ENCODE peak calls at places on chromosomes 4 and X, in nine cellular contexts. One of them, this sample, is unnamed.

GRCh38 chr4:91502365-91502764 is 801.4 kb upstream of the GRID2 start:
- DNase-seq in foreskin fibroblast: no peak
- DNase-seq in mesothelial cell of epicardium: no peak
- DNase-seq in neuronal stem cell: no peak
- DNase-seq in NCI-H1092: no peak
- DNase-seq in WTC11: no peak
- DNase-seq in iris pigment epithelial cell: no peak
- DNase-seq in mucosa of gallbladder: no peak
- DNase-seq in K562: no peak
- DNase-seq in this sample: no peak

GRCh38 chr4:100984901-100985300 is 362.4 kb downstream of the PPP3CA start:
- DNase-seq in foreskin fibroblast: peak
- DNase-seq in mesothelial cell of epicardium: no peak
- DNase-seq in neuronal stem cell: no peak
- DNase-seq in NCI-H1092: no peak
- DNase-seq in WTC11: no peak
- DNase-seq in iris pigment epithelial cell: peak
- DNase-seq in mucosa of gallbladder: no peak
- DNase-seq in K562: no peak
- DNase-seq in this sample: no peak

GRCh38 chr4:137420901-137421384 is 111.4 kb downstream of the PCDH18 start:
- DNase-seq in foreskin fibroblast: no peak
- DNase-seq in mesothelial cell of epicardium: no peak
- DNase-seq in neuronal stem cell: no peak
- DNase-seq in NCI-H1092: no peak
- DNase-seq in WTC11: peak
- DNase-seq in iris pigment epithelial cell: no peak
- DNase-seq in mucosa of gallbladder: no peak
- DNase-seq in K562: no peak
- DNase-seq in this sample: no peak

GRCh38 chrX:3713937-3714434 is 537 bp upstream of the PRKX start:
- DNase-seq in foreskin fibroblast: peak
- DNase-seq in mesothelial cell of epicardium: no peak
- DNase-seq in neuronal stem cell: no peak
- DNase-seq in NCI-H1092: no peak
- DNase-seq in WTC11: peak
- DNase-seq in iris pigment epithelial cell: no peak
- DNase-seq in mucosa of gallbladder: no peak
- DNase-seq in K562: no peak
- DNase-seq in this sample: no peak

GRCh38 chr4:169048867-169049266 is 38.8 kb upstream of the CBR4 start:
- DNase-seq in foreskin fibroblast: no peak
- DNase-seq in mesothelial cell of epicardium: no peak
- DNase-seq in neuronal stem cell: no peak
- DNase-seq in NCI-H1092: no peak
- DNase-seq in WTC11: no peak
- DNase-seq in iris pigment epithelial cell: no peak
- DNase-seq in mucosa of gallbladder: no peak
- DNase-seq in K562: no peak
- DNase-seq in this sample: no peak

GRCh38 chr4:135243960-135244561 is 1042.5 kb upstream of the PABPC4L start:
- DNase-seq in foreskin fibroblast: peak
- DNase-seq in mesothelial cell of epicardium: no peak
- DNase-seq in neuronal stem cell: no peak
- DNase-seq in NCI-H1092: no peak
- DNase-seq in WTC11: no peak
- DNase-seq in iris pigment epithelial cell: peak
- DNase-seq in mucosa of gallbladder: no peak
- DNase-seq in K562: no peak
- DNase-seq in this sample: no peak

GRCh38 chrX:78934866-78935265 is 10.3 kb upstream of the P2RY10 start:
- DNase-seq in foreskin fibroblast: no peak
- DNase-seq in mesothelial cell of epicardium: no peak
- DNase-seq in neuronal stem cell: no peak
- DNase-seq in NCI-H1092: no peak
- DNase-seq in WTC11: no peak
- DNase-seq in iris pigment epithelial cell: no peak
- DNase-seq in mucosa of gallbladder: no peak
- DNase-seq in K562: no peak
- DNase-seq in this sample: no peak

GRCh38 chr4:74623041-74623440 is 171.3 kb downstream of the BTC start:
- DNase-seq in foreskin fibroblast: peak
- DNase-seq in mesothelial cell of epicardium: no peak
- DNase-seq in neuronal stem cell: peak
- DNase-seq in NCI-H1092: no peak
- DNase-seq in WTC11: no peak
- DNase-seq in iris pigment epithelial cell: peak
- DNase-seq in mucosa of gallbladder: peak
- DNase-seq in K562: peak
- DNase-seq in this sample: peak

GRCh38 chr4:29005838-29006237 is 1714.3 kb upstream of the PCDH7 start:
- DNase-seq in foreskin fibroblast: no peak
- DNase-seq in mesothelial cell of epicardium: no peak
- DNase-seq in neuronal stem cell: no peak
- DNase-seq in NCI-H1092: no peak
- DNase-seq in WTC11: no peak
- DNase-seq in iris pigment epithelial cell: no peak
- DNase-seq in mucosa of gallbladder: no peak
- DNase-seq in K562: no peak
- DNase-seq in this sample: no peak

GRCh38 chrX:145817666-145818521 is at the start of gene SLITRK2:
- DNase-seq in foreskin fibroblast: no peak
- DNase-seq in mesothelial cell of epicardium: no peak
- DNase-seq in neuronal stem cell: no peak
- DNase-seq in NCI-H1092: no peak
- DNase-seq in WTC11: no peak
- DNase-seq in iris pigment epithelial cell: no peak
- DNase-seq in mucosa of gallbladder: no peak
- DNase-seq in K562: no peak
- DNase-seq in this sample: no peak

GRCh38 chrX:3516051-3516541 is 169.6 kb upstream of the MXRA5 start:
- DNase-seq in foreskin fibroblast: peak
- DNase-seq in mesothelial cell of epicardium: no peak
- DNase-seq in neuronal stem cell: no peak
- DNase-seq in NCI-H1092: no peak
- DNase-seq in WTC11: no peak
- DNase-seq in iris pigment epithelial cell: peak
- DNase-seq in mucosa of gallbladder: no peak
- DNase-seq in K562: no peak
- DNase-seq in this sample: no peak

GRCh38 chr4:6684656-6685055 is 9.0 kb upstream of the S100P start:
- DNase-seq in foreskin fibroblast: no peak
- DNase-seq in mesothelial cell of epicardium: no peak
- DNase-seq in neuronal stem cell: no peak
- DNase-seq in NCI-H1092: no peak
- DNase-seq in WTC11: no peak
- DNase-seq in iris pigment epithelial cell: no peak
- DNase-seq in mucosa of gallbladder: no peak
- DNase-seq in K562: no peak
- DNase-seq in this sample: no peak

This sample was measured in erythroblast.